ENCODE peak calls at places on chromosomes 2 and 18, in nine cellular contexts. V is D721Med; R is T1000; Z is A172; F is stimulated activated CD4-positive, alpha-beta T cell treated with anti-CD3 and anti-CD28 coated beads, Interleukin-12 subunit alpha, Interleukin-12 subunit beta, amount 100 ng/mL, for 24 hours; H is nucleus accumbens; P is non-pigmented ciliary epithelial cell; A is RKO; W is mucosa of descending colon. B is an unnamed sample.
A peak's percentile ranks its signal among the peaks of the same experiment; 100 is the strongest.

GRCh38 chr2:232687382-232688160 is 9.6 kb upstream of the GIGYF2 start:
- DNase-seq in V (no peak), R (no peak), Z (no peak), F (no peak), H (no peak), P (no peak), A (no peak), W (no peak), B (peak; percentile 47)

GRCh38 chr2:62208758-62209114 is 12.8 kb downstream of the B3GNT2 start:
- DNase-seq in V (no peak), R (no peak), Z (no peak), F (no peak), H (no peak), P (no peak), A (no peak), W (no peak), B (no peak)

GRCh38 chr18:3246636-3247242 is 862 bp upstream of the MYL12A start:
- DNase-seq in V (no peak), R (no peak), Z (no peak), F (no peak), H (no peak), P (no peak), A (peak; percentile 57), W (peak; percentile 60), B (no peak)

GRCh38 chr2:105576440-105577241 is 168.1 kb upstream of the NCK2 start:
- DNase-seq in V (no peak), R (peak; percentile 37), Z (peak; percentile 45), F (no peak), H (no peak), P (no peak), A (peak; percentile 68), W (peak; percentile 13), B (peak; percentile 68)

GRCh38 chr18:66727991-66728390 is 124.1 kb upstream of the CDH19 start:
- DNase-seq in V (no peak), R (no peak), Z (no peak), F (no peak), H (no peak), P (no peak), A (no peak), W (no peak), B (no peak)

GRCh38 chr2:240300261-240300821 is 135.1 kb upstream of the GPC1 start:
- DNase-seq in V (no peak), R (no peak), Z (no peak), F (no peak), H (no peak), P (no peak), A (no peak), W (no peak), B (no peak)

GRCh38 chr2:160052524-160052923 is 9.9 kb downstream of the PLA2R1 start:
- DNase-seq in V (no peak), R (no peak), Z (no peak), F (no peak), H (no peak), P (no peak), A (no peak), W (no peak), B (no peak)

GRCh38 chr18:36514778-36515177 is 217.3 kb downstream of the FHOD3 start:
- DNase-seq in V (no peak), R (no peak), Z (no peak), F (no peak), H (no peak), P (no peak), A (no peak), W (no peak), B (no peak)

GRCh38 chr2:27903649-27904544 is 13.4 kb downstream of the BABAM2 start:
- DNase-seq in V (no peak), R (no peak), Z (peak; percentile 76), F (no peak), H (no peak), P (no peak), A (peak; percentile 34), W (no peak), B (peak; percentile 37)

GRCh38 chr2:137947714-137948336 is 16.4 kb upstream of the HNMT start:
- DNase-seq in V (no peak), R (peak; percentile 23), Z (peak; percentile 76), F (no peak), H (no peak), P (peak; percentile 50), A (peak; percentile 71), W (peak; percentile 91), B (peak; percentile 50)

GRCh38 chr2:118310016-118310877 is 222.0 kb downstream of the INSIG2 start:
- DNase-seq in V (peak; percentile 45), R (no peak), Z (no peak), F (peak; percentile 28), H (no peak), P (no peak), A (no peak), W (peak; percentile 24), B (peak; percentile 56)

GRCh38 chr2:86038291-86039081 is 67.2 kb downstream of the POLR1A start:
- DNase-seq in V (no peak), R (no peak), Z (peak; percentile 37), F (no peak), H (no peak), P (no peak), A (no peak), W (peak; percentile 45), B (no peak)

GRCh38 chr18:44894011-44894410 is 213.3 kb downstream of the SETBP1 start:
- DNase-seq in V (no peak), R (no peak), Z (no peak), F (no peak), H (no peak), P (no peak), A (no peak), W (no peak), B (no peak)

GRCh38 chr2:110674620-110675555 is 3.0 kb downstream of the BUB1 start:
- DNase-seq in V (no peak), R (peak; percentile 19), Z (peak; percentile 79), F (no peak), H (no peak), P (no peak), A (peak; percentile 83), W (peak; percentile 48), B (peak; percentile 80)

GRCh38 chr2:20595439-20596192 is 55.3 kb downstream of the HS1BP3 start:
- DNase-seq in V (no peak), R (no peak), Z (peak; percentile 92), F (no peak), H (no peak), P (no peak), A (no peak), W (no peak), B (no peak)

GRCh38 chr18:49898421-49898820 is 85.1 kb upstream of the ACAA2 start:
- DNase-seq in V (no peak), R (no peak), Z (peak; percentile 58), F (peak; percentile 10), H (no peak), P (no peak), A (peak; percentile 74), W (peak; percentile 83), B (peak; percentile 30)

GRCh38 chr2:227818569-227819397 is 5.1 kb downstream of the CCL20 start:
- DNase-seq in V (no peak), R (no peak), Z (no peak), F (no peak), H (no peak), P (no peak), A (no peak), W (no peak), B (peak; percentile 71)

GRCh38 chr18:29147944-29148343 is 971.0 kb upstream of the CDH2 start:
- DNase-seq in V (no peak), R (no peak), Z (peak; percentile 75), F (no peak), H (no peak), P (no peak), A (peak; percentile 77), W (no peak), B (peak; percentile 54)

GRCh38 chr2:220876074-220876824 is 695.9 kb downstream of the EPHA4 start:
- DNase-seq in V (no peak), R (no peak), Z (peak; percentile 57), F (no peak), H (no peak), P (no peak), A (no peak), W (no peak), B (no peak)

GRCh38 chr18:71431171-71431570 is 1113.0 kb downstream of the CBLN2 start:
- DNase-seq in V (no peak), R (no peak), Z (no peak), F (no peak), H (no peak), P (no peak), A (no peak), W (no peak), B (no peak)

GRCh38 chr2:88159481-88159880 is 10.7 kb upstream of the THNSL2 start:
- DNase-seq in V (no peak), R (no peak), Z (no peak), F (no peak), H (no peak), P (no peak), A (no peak), W (no peak), B (no peak)

GRCh38 chr2:125227843-125228392 is 1202.8 kb downstream of the CNTNAP5 start:
- DNase-seq in V (no peak), R (no peak), Z (no peak), F (no peak), H (no peak), P (no peak), A (peak; percentile 26), W (no peak), B (no peak)